ENCODE peak calls at places on chromosomes 2 and 18, in four cellular contexts. G is K562, J is GM12878, Q is H1. K is an unnamed sample.

GRCh38 chr2:204665771-204666170 is 120.5 kb downstream of the PARD3B start:
- DNase-seq in Q (no peak), J (no peak), G (no peak), K (no peak)

GRCh38 chr2:76318848-76319247 is 608.1 kb upstream of the GCFC2 start:
- DNase-seq in J (no peak), G (no peak), Q (no peak), K (no peak)

GRCh38 chr2:237488901-237489860 is 2.1 kb downstream of the MLPH start:
- DNase-seq in G (no peak), J (no peak), Q (no peak), K (peak)

GRCh38 chr2:165697727-165698620 is 96.1 kb downstream of the GALNT3 start:
- DNase-seq in J (no peak), Q (no peak), G (no peak), K (no peak)

GRCh38 chr18:37578886-37579513 is 13.4 kb upstream of the CELF4 start:
- DNase-seq in Q (no peak), G (peak), J (no peak), K (peak)

GRCh38 chr2:178644919-178645318 is 162.3 kb downstream of the TTN start:
- DNase-seq in J (no peak), Q (no peak), G (no peak), K (no peak)

GRCh38 chr2:98391581-98392270 is 45.5 kb downstream of the CNGA3 start:
- DNase-seq in Q (no peak), G (no peak), J (no peak), K (no peak)

GRCh38 chr2:83531211-83531610 is 927.9 kb downstream of the SUCLG1 start:
- DNase-seq in Q (no peak), G (no peak), J (no peak), K (no peak)

GRCh38 chr2:128643221-128644065 is 324.8 kb upstream of the HS6ST1 start:
- DNase-seq in G (no peak), J (no peak), Q (no peak), K (no peak)

GRCh38 chr2:238999290-238999741 is 151.4 kb downstream of the TWIST2 start:
- DNase-seq in J (no peak), G (no peak), Q (no peak), K (no peak)

GRCh38 chr2:190470256-190470826 is 62.2 kb downstream of the MFSD6 start:
- DNase-seq in J (no peak), Q (no peak), G (no peak), K (no peak)

GRCh38 chr18:59814872-59815271 is 84.9 kb upstream of the PMAIP1 start:
- DNase-seq in J (no peak), G (no peak), Q (no peak), K (peak)

GRCh38 chr2:134900151-134900550 is 18.5 kb upstream of the CCNT2 start:
- DNase-seq in G (no peak), Q (no peak), J (no peak), K (peak)

GRCh38 chr2:29014331-29014730 is 33.2 kb downstream of the TOGARAM2 start:
- DNase-seq in G (no peak), J (no peak), Q (no peak), K (no peak)

GRCh38 chr2:127563458-127564428 is 28.3 kb downstream of the MYO7B start:
- DNase-seq in J (peak), Q (no peak), G (no peak), K (no peak)

GRCh38 chr2:176161041-176161785 is 4.1 kb downstream of the HOXD3 start:
- DNase-seq in Q (no peak), G (no peak), J (no peak), K (no peak)

GRCh38 chr18:29034113-29034856 is 857.4 kb upstream of the CDH2 start:
- DNase-seq in Q (no peak), G (no peak), J (no peak), K (no peak)

GRCh38 chr2:42804338-42804737 is 12.0 kb upstream of the HAAO start:
- DNase-seq in J (no peak), G (no peak), Q (no peak), K (peak)

GRCh38 chr18:61579581-61579980 is 246.4 kb downstream of the CDH20 start:
- DNase-seq in G (no peak), J (no peak), Q (no peak), K (no peak)

GRCh38 chr2:23127465-23127864 is 257.5 kb upstream of the KLHL29 start:
- DNase-seq in J (no peak), G (no peak), Q (no peak), K (no peak)

GRCh38 chr2:23122681-23123080 is 262.3 kb upstream of the KLHL29 start:
- DNase-seq in Q (no peak), G (no peak), J (no peak), K (no peak)

GRCh38 chr2:23121968-23122648 is 262.9 kb upstream of the KLHL29 start:
- DNase-seq in Q (no peak), J (no peak), G (no peak), K (no peak)

GRCh38 chr2:23123686-23124085 is 261.3 kb upstream of the KLHL29 start:
- DNase-seq in Q (no peak), G (no peak), J (no peak), K (no peak)

DNA sequence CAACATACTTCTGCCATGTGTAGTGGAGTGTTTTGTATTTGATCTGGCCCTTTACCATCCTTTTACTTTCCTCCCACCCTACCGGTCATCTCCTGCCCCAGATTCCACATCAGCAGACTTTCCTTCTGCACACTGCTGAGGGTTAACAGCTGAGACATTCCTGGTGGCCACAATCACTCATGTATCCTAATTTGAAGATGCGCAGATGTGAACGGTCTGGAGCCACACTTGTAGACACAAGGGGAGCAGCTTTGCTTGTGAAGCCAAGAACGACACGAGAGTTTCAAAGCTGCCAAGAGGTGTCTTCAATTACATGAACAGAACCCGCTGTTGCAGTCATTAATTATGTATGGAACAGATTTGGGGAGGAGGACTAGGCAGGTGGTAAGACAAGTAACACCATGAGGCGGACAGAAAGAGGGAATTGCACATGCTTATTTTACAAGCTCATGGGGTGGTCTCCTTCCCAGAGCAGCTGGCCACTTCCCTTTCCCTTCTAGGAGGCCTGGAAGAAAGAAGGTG is 260.7 kb upstream of the KLHL29 start:
- DNase-seq in J (no peak), Q (no peak), G (no peak), K (no peak)
- TF ChIP-seq CHD1 in J (no peak), Q (no peak), G (no peak), K (no peak)

DNA sequence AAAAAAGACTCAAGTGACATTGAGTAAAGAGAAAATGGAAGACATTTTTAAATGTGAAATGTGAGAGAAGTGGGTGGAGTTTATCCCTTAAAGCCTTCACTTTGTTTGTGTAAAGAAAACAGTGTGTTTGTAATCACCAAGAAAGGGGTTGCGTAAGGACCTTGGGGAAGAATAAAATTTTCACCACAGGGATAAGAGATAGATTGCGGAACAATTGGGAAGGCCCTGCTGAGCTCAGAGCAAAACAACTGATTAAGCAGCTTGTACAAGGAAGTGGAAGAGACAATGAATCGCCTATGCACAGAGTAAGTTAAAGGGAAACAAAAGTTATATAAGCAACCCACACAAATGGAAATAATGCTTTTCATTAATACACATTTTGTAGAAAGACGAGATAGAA is 327.7 kb downstream of the RAD51AP2 start:
- DNase-seq in J (no peak), G (no peak), Q (no peak), K (no peak)
- TF ChIP-seq CHD1 in J (no peak), G (no peak), Q (no peak), K (no peak)

GRCh38 chr2:122070241-122070731 is 314.8 kb downstream of the TSN start:
- DNase-seq in Q (no peak), J (no peak), G (no peak), K (no peak)
- TF ChIP-seq CHD1 in Q (no peak), J (no peak), G (no peak), K (no peak)

DNA sequence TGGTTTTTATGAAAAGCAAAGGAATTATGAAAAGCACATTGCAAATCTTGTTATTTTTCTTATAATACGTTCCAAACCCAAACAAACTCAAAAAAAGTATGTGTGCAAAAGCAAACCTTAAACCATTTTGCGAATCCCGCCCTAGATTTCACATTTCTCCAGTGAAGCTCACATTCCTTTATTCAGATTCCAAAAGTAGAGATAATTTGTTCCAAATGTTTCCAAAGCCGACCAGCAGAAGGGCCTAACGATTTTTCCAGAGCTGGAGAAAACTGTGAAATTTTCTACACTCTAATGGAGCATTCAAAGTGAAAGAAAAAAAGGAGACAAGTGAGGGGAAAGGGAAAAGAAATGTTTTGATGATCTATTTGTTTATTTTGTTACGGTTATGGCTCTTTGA is 286.5 kb upstream of the SLC14A2 start:
- DNase-seq in Q (no peak), J (no peak), G (no peak), K (no peak)
- TF ChIP-seq CHD1 in Q (no peak), J (no peak), G (no peak), K (no peak)

DNA sequence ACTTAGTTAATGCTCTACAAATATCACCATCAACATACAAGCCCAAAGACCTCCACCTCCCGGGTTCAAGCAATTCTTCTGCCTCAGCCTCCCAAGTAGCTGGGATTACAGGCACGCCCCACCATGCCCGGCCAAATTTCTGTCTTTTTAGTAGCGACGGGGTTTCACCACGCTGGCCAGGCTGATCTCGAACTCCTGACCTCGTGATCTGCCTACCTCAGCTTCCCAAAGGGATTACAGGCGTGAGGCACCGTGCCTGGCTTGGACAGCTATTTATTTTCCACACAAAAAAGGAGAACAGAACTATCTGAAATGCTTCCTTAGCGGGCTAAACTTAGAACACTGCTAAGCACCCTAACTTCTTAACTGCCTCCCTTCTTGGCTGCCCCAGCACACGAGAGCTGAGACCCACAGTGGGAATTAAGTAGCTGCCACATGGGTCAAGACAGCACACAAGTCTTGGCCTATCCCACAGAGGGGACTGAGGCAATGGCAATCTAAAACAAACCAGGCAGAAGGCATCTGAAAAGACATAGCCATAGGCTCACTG is 24.8 kb downstream of the CYTIP start:
- DNase-seq in J (no peak), G (no peak), Q (no peak), K (no peak)
- TF ChIP-seq CHD1 in J (no peak), G (no peak), Q (no peak), K (no peak)

DNA sequence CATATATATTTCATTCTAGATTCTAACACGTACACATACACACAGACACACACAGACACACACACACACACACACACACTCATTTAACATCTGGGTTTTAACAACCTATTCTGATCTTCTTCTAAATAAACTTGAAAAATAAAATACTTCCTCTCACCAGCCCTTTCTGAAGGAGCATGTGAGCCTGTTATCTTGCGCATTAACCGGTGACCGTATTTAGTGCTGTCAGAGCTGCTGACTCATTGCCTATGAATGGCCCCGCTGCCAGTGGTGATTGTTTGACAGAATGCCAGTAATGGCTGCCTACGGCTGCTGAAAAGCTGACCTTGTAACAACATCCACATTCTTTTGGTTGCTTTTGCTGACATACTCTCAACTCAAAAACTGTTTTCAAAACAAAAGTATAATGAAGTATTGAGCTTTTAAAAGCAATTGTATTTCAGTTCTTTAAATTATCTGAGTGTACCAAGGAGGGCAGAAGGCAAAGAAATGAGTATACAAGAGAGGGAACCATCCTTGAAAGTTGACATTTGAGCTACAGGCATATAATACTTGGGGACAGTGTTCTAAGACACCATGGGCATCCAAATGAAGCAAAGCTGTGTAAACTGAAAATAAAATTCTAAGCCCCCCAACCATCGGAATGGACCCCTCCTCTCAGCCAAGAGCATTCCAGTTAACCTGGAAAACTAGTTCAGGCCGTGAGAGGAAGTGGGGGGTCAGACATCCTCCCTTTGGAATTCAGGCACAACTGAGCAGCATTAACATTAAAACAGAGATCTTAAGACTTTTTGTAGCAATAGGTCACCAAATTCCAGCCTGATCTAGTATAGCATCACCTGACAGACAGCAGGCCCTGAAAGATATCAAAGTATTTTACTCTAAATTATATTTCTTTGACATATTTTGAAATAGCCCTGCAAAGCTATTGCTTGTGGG is 50.2 kb upstream of the DTNA start:
- DNase-seq in G (no peak), J (no peak), Q (peak), K (peak)
- TF ChIP-seq CHD1 in G (no peak), J (no peak), Q (no peak), K (no peak)

K was measured in IMR-90.